ENCODE peak calls at places on chromosomes 5 and 9, in seven cellular contexts. G is NCI-H1417, E is left ventricle myocardium inferior, W is B cell, D is M059J, P is AG20443, N is HTR-8/SVneo. H is an unnamed sample.

GRCh38 chr5:115509547-115509946 is 35.0 kb downstream of the FEM1C start:
- DNase-seq in G (no peak), E (no peak), W (no peak), D (no peak), P (no peak), N (no peak), H (no peak)

GRCh38 chr5:38208782-38209378 is 49.5 kb upstream of the EGFLAM start:
- DNase-seq in G (peak), E (no peak), W (no peak), D (peak), P (peak), N (peak), H (no peak)

GRCh38 chr5:116424951-116425350 is 149.7 kb downstream of the SEMA6A start:
- DNase-seq in G (no peak), E (no peak), W (no peak), D (no peak), P (no peak), N (no peak), H (no peak)

GRCh38 chr5:14531668-14532067 is 49.9 kb upstream of the OTULINL start:
- DNase-seq in G (peak), E (no peak), W (no peak), D (no peak), P (no peak), N (no peak), H (no peak)

GRCh38 chr9:18390393-18390792 is 83.6 kb upstream of the ADAMTSL1 start:
- DNase-seq in G (no peak), E (no peak), W (no peak), D (no peak), P (peak), N (no peak), H (no peak)

GRCh38 chr5:81525690-81526089 is 131.8 kb upstream of the ACOT12 start:
- DNase-seq in G (no peak), E (no peak), W (no peak), D (no peak), P (peak), N (no peak), H (no peak)

GRCh38 chr9:3876553-3876952 is 350.8 kb upstream of the RFX3 start:
- DNase-seq in G (no peak), E (no peak), W (no peak), D (no peak), P (no peak), N (no peak), H (no peak)

GRCh38 chr5:168820776-168821302 is 241.7 kb upstream of the PANK3 start:
- DNase-seq in G (no peak), E (no peak), W (no peak), D (no peak), P (no peak), N (no peak), H (no peak)

H was measured in GM13976.